ENCODE peak calls at places on chromosomes 4 and X, in nine cellular contexts. P, U, Q, R, S, A, X, H and I are unnamed samples.

GRCh38 chr4:176443646-176444409 is 124.1 kb downstream of the SPCS3 start:
- DNase-seq in P (no peak), U (peak), Q (no peak), R (no peak), S (no peak), A (no peak), X (no peak), H (no peak), I (peak)

GRCh38 chr4:108240356-108240755 is 71.6 kb upstream of the LEF1 start:
- DNase-seq in P (no peak), U (peak), Q (no peak), R (no peak), S (no peak), A (no peak), X (no peak), H (no peak), I (peak)

GRCh38 chr4:184343400-184344177 is 125.9 kb upstream of the ENPP6 start:
- DNase-seq in P (peak), U (peak), Q (peak), R (peak), S (peak), A (peak), X (peak), H (peak), I (peak)

GRCh38 chr4:8285976-8286718 is 16.6 kb downstream of the HTRA3 start:
- DNase-seq in P (no peak), U (no peak), Q (no peak), R (no peak), S (no peak), A (no peak), X (no peak), H (no peak), I (no peak)

GRCh38 chrX:19512961-19513360 is 2.3 kb downstream of the MAP3K15 start:
- DNase-seq in P (peak), U (no peak), Q (peak), R (no peak), S (no peak), A (peak), X (no peak), H (no peak), I (no peak)

GRCh38 chr4:836781-837301 is 10.9 kb upstream of the CPLX1 start:
- DNase-seq in P (peak), U (no peak), Q (no peak), R (no peak), S (no peak), A (peak), X (no peak), H (no peak), I (no peak)

GRCh38 chr4:13654158-13654797 is 26.8 kb upstream of the BOD1L1 start:
- DNase-seq in P (peak), U (peak), Q (peak), R (peak), S (peak), A (peak), X (peak), H (peak), I (peak)

GRCh38 chr4:67770422-67770821 is 16.2 kb upstream of the GNRHR start:
- DNase-seq in P (no peak), U (no peak), Q (no peak), R (no peak), S (no peak), A (no peak), X (no peak), H (no peak), I (no peak)

GRCh38 chr4:158936238-158936637 is 166.6 kb upstream of the RAPGEF2 start:
- DNase-seq in P (no peak), U (no peak), Q (no peak), R (peak), S (no peak), A (no peak), X (no peak), H (peak), I (no peak)

GRCh38 chr4:54076673-54077072 is 12.3 kb upstream of the CHIC2 start:
- DNase-seq in P (no peak), U (no peak), Q (no peak), R (no peak), S (no peak), A (no peak), X (no peak), H (no peak), I (no peak)

GRCh38 chr4:85416094-85416493 is 58.9 kb upstream of the ARHGAP24 start:
- DNase-seq in P (no peak), U (no peak), Q (no peak), R (no peak), S (no peak), A (no peak), X (no peak), H (no peak), I (no peak)

GRCh38 chrX:57367649-57368048 is 81.1 kb downstream of the FAAH2 start:
- DNase-seq in P (no peak), U (no peak), Q (no peak), R (no peak), S (peak), A (peak), X (no peak), H (peak), I (no peak)